ENCODE peak calls at places on chromosomes 3 and 15, in four cellular contexts. A, G, I and B are unnamed samples.

GRCh38 chr15:77905301-77905920 is 172.1 kb downstream of the TBC1D2B start:
- DNase-seq in A (no peak), G (no peak), I (no peak), B (no peak)

GRCh38 chr3:78893161-78893560 is 874.6 kb downstream of the ROBO1 start:
- DNase-seq in A (no peak), G (no peak), I (no peak), B (no peak)

GRCh38 chr3:122589297-122589696 is 11.8 kb downstream of the PARP15 start:
- DNase-seq in A (no peak), G (peak), I (no peak), B (no peak)

GRCh38 chr3:53045784-53046170 is at the start of gene SFMBT1:
- DNase-seq in A (no peak), G (no peak), I (peak), B (peak)

GRCh38 chr3:51581529-51581928 is 43.0 kb downstream of the RAD54L2 start:
- DNase-seq in A (no peak), G (no peak), I (no peak), B (no peak)

GRCh38 chr3:140760324-140761075 is 82.6 kb downstream of the TRIM42 start:
- DNase-seq in A (no peak), G (no peak), I (no peak), B (no peak)

GRCh38 chr15:88284441-88285106 is 28.0 kb upstream of the NTRK3 start:
- DNase-seq in A (no peak), G (no peak), I (no peak), B (no peak)

GRCh38 chr3:147356909-147357733 is 49.2 kb downstream of the ZIC4 start:
- DNase-seq in A (no peak), G (no peak), I (no peak), B (peak)

GRCh38 chr15:99507016-99507731 is 58.6 kb upstream of the MEF2A start:
- DNase-seq in A (peak), G (no peak), I (no peak), B (no peak)

GRCh38 chr3:38021196-38021595 is 8.2 kb downstream of the PLCD1 start:
- DNase-seq in A (no peak), G (no peak), I (no peak), B (no peak)

GRCh38 chr3:154194869-154195268 is 73.7 kb downstream of the ARHGEF26 start:
- DNase-seq in A (no peak), G (no peak), I (no peak), B (no peak)

GRCh38 chr3:66693461-66693912 is 192.7 kb upstream of the LRIG1 start:
- DNase-seq in A (no peak), G (no peak), I (no peak), B (no peak)

GRCh38 chr3:133573054-133573628 is 345 bp upstream of the CDV3 start:
- DNase-seq in A (peak), G (peak), I (peak), B (peak)

GRCh38 chr3:160331127-160331937 is 67.7 kb downstream of the IFT80 start:
- DNase-seq in A (peak), G (no peak), I (no peak), B (no peak)

GRCh38 chr3:52846427-52846983 is 11.7 kb upstream of the MUSTN1 start:
- DNase-seq in A (no peak), G (no peak), I (no peak), B (no peak)

GRCh38 chr3:197369545-197369944 is 71.1 kb upstream of the DLG1 start:
- DNase-seq in A (no peak), G (no peak), I (no peak), B (no peak)

GRCh38 chr15:62211348-62211747 is 46.3 kb upstream of the C2CD4B start:
- DNase-seq in A (peak), G (no peak), I (no peak), B (no peak)

GRCh38 chr3:122082357-122082756 is 27.2 kb downstream of the CD86 start:
- DNase-seq in A (no peak), G (no peak), I (no peak), B (no peak)

GRCh38 chr3:76383781-76384180 is 598.4 kb upstream of the ZNF717 start:
- DNase-seq in A (no peak), G (no peak), I (no peak), B (no peak)

GRCh38 chr15:31352911-31353811 is 26.5 kb downstream of the KLF13 start:
- DNase-seq in A (no peak), G (peak), I (peak), B (no peak)

GRCh38 chr3:127479449-127479848 is 111.1 kb downstream of the TPRA1 start:
- DNase-seq in A (no peak), G (no peak), I (no peak), B (peak)

GRCh38 chr15:99605490-99605931 is 39.7 kb downstream of the MEF2A start:
- DNase-seq in A (no peak), G (no peak), I (no peak), B (no peak)

GRCh38 chr3:52468336-52468735 is 12.9 kb downstream of the NISCH start:
- DNase-seq in A (no peak), G (no peak), I (no peak), B (no peak)

GRCh38 chr3:5198986-5199731 is 11.7 kb downstream of the EDEM1 start:
- DNase-seq in A (no peak), G (no peak), I (no peak), B (no peak)

GRCh38 chr3:178960191-178960590 is 111.4 kb downstream of the ZMAT3 start:
- DNase-seq in A (no peak), G (no peak), I (no peak), B (no peak)

GRCh38 chr15:67136802-67137201 is 71.4 kb downstream of the SMAD3 start:
- DNase-seq in A (no peak), G (no peak), I (no peak), B (no peak)

GRCh38 chr3:143952569-143953069 is 19.0 kb upstream of the DIPK2A start:
- DNase-seq in A (no peak), G (no peak), I (no peak), B (no peak)

GRCh38 chr3:21638488-21638887 is 112.5 kb downstream of the ZNF385D start:
- DNase-seq in A (no peak), G (no peak), I (no peak), B (no peak)

GRCh38 chr3:159356606-159357005 is 554.8 kb downstream of the MFSD1 start:
- DNase-seq in A (no peak), G (no peak), I (no peak), B (no peak)

GRCh38 chr3:146223401-146224373 is 27.2 kb downstream of the PLSCR4 start:
- DNase-seq in A (peak), G (no peak), I (no peak), B (no peak)

GRCh38 chr3:48993834-48994233 is 3.8 kb downstream of the P4HTM start:
- DNase-seq in A (no peak), G (no peak), I (no peak), B (no peak)

GRCh38 chr15:77859491-77860060 is 217.9 kb downstream of the TBC1D2B start:
- DNase-seq in A (no peak), G (no peak), I (no peak), B (peak)

GRCh38 chr3:121064121-121064520 is 156.1 kb downstream of the STXBP5L start:
- DNase-seq in A (peak), G (no peak), I (no peak), B (no peak)

GRCh38 chr3:25455316-25456232 is 27.5 kb downstream of the RARB start:
- DNase-seq in A (no peak), G (no peak), I (no peak), B (no peak)

GRCh38 chr15:90959894-90960293 is 5.2 kb downstream of the RCCD1 start:
- DNase-seq in A (no peak), G (no peak), I (no peak), B (no peak)
- TF ChIP-seq CBFB in A (no peak), G (no peak), I (no peak), B (no peak)

GRCh38 chr3:64685800-64686445 is 1.9 kb downstream of the ADAMTS9 start:
- DNase-seq in A (peak), G (no peak), I (peak), B (peak)

GRCh38 chr3:64686446-64686908 is 1.3 kb downstream of the ADAMTS9 start:
- DNase-seq in A (peak), G (no peak), I (no peak), B (peak)

GRCh38 chr3:64687381-64687780 is 419 bp downstream of the ADAMTS9 start:
- DNase-seq in A (no peak), G (no peak), I (no peak), B (peak)

GRCh38 chr3:64685331-64685799 is 2.4 kb downstream of the ADAMTS9 start:
- DNase-seq in A (no peak), G (no peak), I (no peak), B (no peak)

DNA sequence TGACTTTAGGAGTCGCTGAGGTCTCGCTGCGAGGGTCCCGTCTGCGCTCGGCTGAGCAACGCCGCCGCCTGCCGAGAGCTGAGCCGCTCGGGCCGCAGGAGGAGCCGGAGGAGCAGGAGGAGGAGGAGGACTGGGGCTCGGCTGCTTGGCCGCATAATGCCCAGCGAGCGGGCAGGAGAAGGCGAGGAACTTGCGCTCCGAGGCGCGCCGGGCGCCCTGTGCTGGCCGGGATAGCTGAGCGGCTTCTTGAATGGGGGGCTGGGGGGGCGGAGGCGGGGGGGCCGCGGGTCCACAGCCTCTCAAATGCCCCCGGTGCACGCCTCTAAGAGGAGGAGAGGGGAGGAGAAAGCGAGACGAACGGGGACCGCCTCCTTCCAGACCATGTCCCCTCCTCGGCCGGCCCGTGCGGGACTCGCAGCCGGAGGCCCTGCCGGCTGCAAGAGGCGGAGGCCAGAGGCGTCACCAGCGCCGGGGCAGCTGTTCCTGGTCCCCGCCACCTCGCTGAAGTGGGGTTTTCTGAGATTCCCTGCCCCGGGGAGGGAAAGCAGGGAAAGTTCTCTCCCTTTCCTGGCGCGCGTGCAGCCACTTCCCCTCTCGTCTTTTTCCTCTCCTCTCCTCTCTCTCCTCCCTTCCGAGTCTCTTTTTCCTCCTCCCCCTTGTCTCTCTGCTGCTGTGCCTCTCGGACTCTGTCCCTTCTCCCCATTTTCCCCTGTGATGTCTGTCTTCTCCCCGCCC is at the start of gene ADAMTS9:
- DNase-seq in A (no peak), G (no peak), I (no peak), B (peak)
- TF ChIP-seq CBFB in A (no peak), G (no peak), I (no peak), B (no peak)

DNA sequence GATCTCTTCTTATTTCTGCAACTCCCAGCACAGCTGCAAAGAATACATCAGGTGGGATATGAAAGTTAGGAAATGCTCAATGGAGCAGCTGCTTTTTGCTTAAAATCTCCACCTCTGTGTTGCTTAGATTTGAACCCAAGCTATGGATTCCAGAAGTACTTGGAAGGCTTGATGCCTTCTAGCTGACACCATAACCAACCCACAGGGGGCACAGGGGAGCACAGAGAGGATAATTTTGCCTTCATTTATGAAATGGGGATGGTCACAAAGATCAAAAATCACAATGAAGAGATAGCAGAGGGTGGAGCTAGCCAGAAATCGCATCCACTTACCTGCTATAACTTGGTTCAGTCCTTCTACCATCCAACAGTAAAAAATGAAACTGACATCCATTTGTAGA is 75.7 kb downstream of the DUT start:
- DNase-seq in A (no peak), G (no peak), I (no peak), B (peak)
- TF ChIP-seq CBFB in A (no peak), G (no peak), I (no peak), B (no peak)

GRCh38 chr3:117600112-117600511 is 890.5 kb downstream of the TUSC7 start:
- DNase-seq in A (no peak), G (no peak), I (no peak), B (peak)
- TF ChIP-seq CBFB in A (no peak), G (no peak), I (no peak), B (no peak)

DNA sequence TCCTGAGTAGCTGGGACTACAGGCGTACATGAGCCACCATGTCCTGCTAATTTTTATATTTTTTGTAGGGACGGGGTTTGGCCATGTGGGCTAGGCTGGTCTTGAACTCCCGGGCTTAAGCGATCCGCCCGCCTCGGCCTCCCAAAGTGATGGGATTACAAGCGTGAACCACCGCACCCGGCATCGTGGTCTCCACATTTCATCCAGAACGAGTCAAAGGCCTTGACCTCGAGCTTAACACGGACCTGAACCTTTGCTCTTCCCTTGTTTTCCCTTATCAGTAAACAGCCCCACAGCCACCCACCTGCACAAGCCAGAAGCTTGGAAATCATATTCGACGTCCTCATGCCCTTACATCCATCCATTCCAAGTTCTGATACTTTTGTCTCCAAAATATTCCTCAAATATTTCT is 1.3 kb upstream of the PTPN23 start:
- DNase-seq in A (peak), G (no peak), I (no peak), B (no peak)
- TF ChIP-seq CBFB in A (peak), G (no peak), I (no peak), B (no peak)